ENCODE peak calls at places on chromosomes 11 and 22, in four cellular contexts. P, F, H and Z are unnamed samples.
A peak's percentile ranks its signal among the peaks of the same experiment; 100 is the strongest.

GRCh38 chr11:17601206-17602075 is 54.4 kb downstream of the OTOG start:
- DNase-seq in H (no peak), F (no peak), P (no peak), Z (peak; percentile 37)

GRCh38 chr11:859394-860131 is 16.9 kb downstream of the TSPAN4 start:
- DNase-seq in F (peak; percentile 87), H (no peak), P (no peak), Z (no peak)

GRCh38 chr11:65492637-65493366 is 6.0 kb upstream of the MALAT1 start:
- DNase-seq in H (no peak), F (peak; percentile 95), P (no peak), Z (no peak)

GRCh38 chr11:69825941-69826340 is 6.7 kb upstream of the FGF3 start:
- DNase-seq in F (no peak), P (no peak), H (no peak), Z (no peak)

GRCh38 chr11:64947202-64947814 is 11.6 kb upstream of the GPHA2 start:
- DNase-seq in H (no peak), F (no peak), P (no peak), Z (no peak)

GRCh38 chr11:63567044-63567840 is 4.1 kb upstream of the PLAAT2 start:
- DNase-seq in H (no peak), P (peak; percentile 83), F (peak; percentile 96), Z (peak; percentile 68)

GRCh38 chr11:57140568-57140967 is 41.2 kb upstream of the LRRC55 start:
- DNase-seq in F (no peak), P (no peak), H (no peak), Z (no peak)

GRCh38 chr11:372809-373715 is 3.8 kb downstream of the B4GALNT4 start:
- DNase-seq in F (no peak), H (no peak), P (no peak), Z (no peak)

GRCh38 chr11:115893701-115894100 is 389.5 kb upstream of the CADM1 start:
- DNase-seq in H (no peak), F (no peak), P (no peak), Z (no peak)

GRCh38 chr11:1310772-1311468 is 1.5 kb upstream of the TOLLIP start:
- DNase-seq in P (peak; percentile 76), H (no peak), F (no peak), Z (peak; percentile 59)

GRCh38 chr22:39723463-39723862 is 152.9 kb downstream of the CACNA1I start:
- DNase-seq in H (no peak), F (no peak), P (no peak), Z (no peak)

GRCh38 chr11:17387280-17387679 is 1.2 kb downstream of the KCNJ11 start:
- DNase-seq in H (no peak), P (no peak), F (no peak), Z (no peak)

GRCh38 chr22:49735411-49736311 is 92.0 kb downstream of the BRD1 start:
- DNase-seq in H (peak; percentile 53), F (no peak), P (no peak), Z (peak; percentile 56)

GRCh38 chr11:50187220-50187619 is 154.5 kb downstream of the OR4C45 start:
- DNase-seq in P (no peak), F (no peak), H (no peak), Z (no peak)

GRCh38 chr22:19607198-19608113 is 83.2 kb upstream of the CLDN5 start:
- DNase-seq in H (no peak), P (peak; percentile 63), F (no peak), Z (no peak)

GRCh38 chr22:40026641-40027040 is 31.9 kb downstream of the FAM83F start:
- DNase-seq in P (peak; percentile 12), H (no peak), F (no peak), Z (no peak)

GRCh38 chr22:41532908-41533825 is 11.1 kb downstream of the POLR3H start:
- DNase-seq in P (peak; percentile 65), F (peak; percentile 63), H (peak; percentile 78), Z (peak; percentile 88)

GRCh38 chr11:133249065-133249464 is 283.2 kb downstream of the OPCML start:
- DNase-seq in F (no peak), H (no peak), P (no peak), Z (no peak)

GRCh38 chr11:40133526-40133925 is 1325.9 kb downstream of the LRRC4C start:
- DNase-seq in H (no peak), P (no peak), F (no peak), Z (no peak)

GRCh38 chr11:40125054-40125453 is 1334.4 kb downstream of the LRRC4C start:
- DNase-seq in P (no peak), F (no peak), H (no peak), Z (no peak)

GRCh38 chr11:40132881-40133280 is 1326.6 kb downstream of the LRRC4C start:
- DNase-seq in P (no peak), F (no peak), H (no peak), Z (no peak)

GRCh38 chr11:40130427-40130826 is 1329.0 kb downstream of the LRRC4C start:
- DNase-seq in F (no peak), H (no peak), P (no peak), Z (no peak)

GRCh38 chr11:40129276-40129675 is 1330.2 kb downstream of the LRRC4C start:
- DNase-seq in F (no peak), H (no peak), P (no peak), Z (peak; percentile 3)
- TF ChIP-seq CTCF in F (no peak), H (peak; percentile 68), P (no peak), Z (no peak)

DNA sequence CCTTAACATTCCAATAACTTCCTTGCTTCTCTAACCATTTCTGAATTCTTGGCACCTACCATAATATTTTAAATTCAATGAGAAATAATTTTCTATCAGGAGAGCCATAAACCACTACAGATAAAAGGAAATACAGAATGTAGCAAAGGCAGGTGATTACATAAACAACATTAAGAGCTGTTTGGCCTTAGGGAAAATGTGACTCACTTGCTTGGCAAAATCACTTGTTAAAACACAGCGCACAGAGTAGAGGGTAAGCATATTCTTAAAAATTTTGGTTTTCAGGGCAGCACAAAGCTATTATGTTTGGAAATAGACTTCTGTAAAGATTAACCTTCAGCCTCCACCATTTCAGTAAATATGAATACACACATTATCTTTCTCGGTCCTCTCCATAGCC is 26.4 kb downstream of the IZUMO1R start:
- DNase-seq in F (peak; percentile 52), H (no peak), P (no peak), Z (no peak)
- TF ChIP-seq CTCF in F (no peak), H (no peak), P (no peak), Z (no peak)

GRCh38 chr11:32279672-32280071 is 155.7 kb downstream of the WT1 start:
- DNase-seq in H (no peak), F (no peak), P (no peak), Z (no peak)
- TF ChIP-seq CTCF in H (peak; percentile 46), F (no peak), P (no peak), Z (no peak)

GRCh38 chr11:36041988-36042606 is 98.2 kb downstream of the LDLRAD3 start:
- DNase-seq in H (no peak), P (no peak), F (peak; percentile 50), Z (peak; percentile 34)
- TF ChIP-seq CTCF in H (peak; percentile 56), P (no peak), F (peak; percentile 73), Z (peak; percentile 38)

DNA sequence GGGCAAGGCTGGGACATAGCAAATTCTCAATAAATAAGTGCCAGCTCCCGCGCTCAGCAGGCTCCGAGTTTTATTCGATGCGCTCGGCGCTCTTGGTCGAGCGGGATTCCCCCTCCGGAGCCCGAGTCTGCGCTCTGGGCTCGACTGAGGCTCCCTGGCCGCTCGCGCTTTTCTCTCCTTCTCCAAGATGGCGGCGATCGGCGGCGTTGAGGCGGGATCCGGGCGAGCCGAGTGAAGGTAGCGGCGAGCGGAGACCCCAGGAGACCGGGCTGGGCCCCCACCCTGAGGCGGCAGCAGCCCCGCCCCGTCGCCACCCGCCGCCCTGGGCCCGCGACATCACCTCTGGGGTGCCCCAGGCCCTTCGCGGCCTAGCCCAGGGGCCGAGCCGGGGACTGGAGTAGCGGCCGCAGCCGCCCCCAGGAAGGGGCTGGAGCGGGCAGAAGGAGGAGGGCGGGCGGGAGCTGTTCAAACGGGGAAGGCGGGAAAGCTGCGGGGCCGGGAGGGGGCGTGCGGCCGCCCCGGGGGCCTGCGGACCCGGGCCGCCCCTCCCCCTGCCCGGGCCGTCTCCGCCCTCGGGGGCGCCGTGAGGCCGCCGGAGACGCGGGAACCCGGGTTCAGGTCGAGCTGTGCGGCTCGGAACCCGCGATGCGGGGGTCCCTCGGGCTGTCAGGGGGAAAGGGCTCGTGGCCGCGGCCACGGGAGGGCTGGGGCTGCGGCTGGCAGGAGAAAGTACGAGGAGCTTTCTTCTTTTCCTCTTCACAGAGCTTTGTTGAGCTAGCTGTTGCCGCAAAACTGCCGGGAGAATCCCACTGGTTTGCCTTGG is at the start of gene HMGXB4:
- DNase-seq in H (peak; percentile 76), P (peak; percentile 88), F (peak; percentile 88), Z (peak; percentile 94)
- TF ChIP-seq CTCF in H (peak; percentile 42), P (no peak), F (no peak), Z (no peak)